ENCODE peak calls at places on chromosomes 2 and 18, in four cellular contexts. Q, Z, N and U are unnamed samples.

GRCh38 chr18:59220784-59221765 is 1.1 kb downstream of the GRP start:
- DNase-seq in Q (no peak), Z (no peak), N (no peak), U (no peak)

GRCh38 chr2:183164111-183165015 is 40.1 kb downstream of the NUP35 start:
- DNase-seq in Q (no peak), Z (no peak), N (no peak), U (no peak)

GRCh38 chr2:189641565-189641964 is 19.7 kb upstream of the ASNSD1 start:
- DNase-seq in Q (no peak), Z (no peak), N (no peak), U (no peak)

GRCh38 chr2:25454824-25455611 is 113.3 kb upstream of the DNMT3A start:
- DNase-seq in Q (no peak), Z (no peak), N (peak), U (no peak)

GRCh38 chr2:168649105-168649504 is 153.3 kb upstream of the NOSTRIN start:
- DNase-seq in Q (no peak), Z (no peak), N (no peak), U (no peak)

GRCh38 chr2:239951117-239951734 is 73.9 kb downstream of the NDUFA10 start:
- DNase-seq in Q (no peak), Z (no peak), N (no peak), U (no peak)

GRCh38 chr2:165876712-165877111 is 76.9 kb downstream of the TTC21B start:
- DNase-seq in Q (no peak), Z (no peak), N (no peak), U (no peak)

GRCh38 chr2:161090401-161090800 is 69.8 kb upstream of the TANK start:
- DNase-seq in Q (peak), Z (peak), N (no peak), U (peak)

GRCh38 chr2:194363295-194363694 is 1293.7 kb upstream of the SLC39A10 start:
- DNase-seq in Q (no peak), Z (no peak), N (no peak), U (no peak)

GRCh38 chr2:118667366-118667765 is 180.1 kb downstream of the EN1 start:
- DNase-seq in Q (no peak), Z (no peak), N (no peak), U (no peak)

GRCh38 chr18:52237551-52237950 is 102.4 kb upstream of the DCC start:
- DNase-seq in Q (no peak), Z (no peak), N (no peak), U (no peak)

GRCh38 chr2:191666733-191667132 is 11.2 kb upstream of the NABP1 start:
- DNase-seq in Q (no peak), Z (no peak), N (no peak), U (peak)

GRCh38 chr2:10778724-10779115 is 33.9 kb downstream of the PDIA6 start:
- DNase-seq in Q (no peak), Z (no peak), N (no peak), U (no peak)

GRCh38 chr2:204436267-204436666 is 109.0 kb upstream of the PARD3B start:
- DNase-seq in Q (no peak), Z (no peak), N (no peak), U (no peak)

GRCh38 chr2:234300393-234300792 is 196.5 kb downstream of the ARL4C start:
- DNase-seq in Q (no peak), Z (no peak), N (no peak), U (no peak)

GRCh38 chr2:72993147-72993546 is 75.8 kb downstream of the EMX1 start:
- DNase-seq in Q (peak), Z (peak), N (peak), U (no peak)

GRCh38 chr2:45342-46130 is 769 bp downstream of the FAM110C start:
- DNase-seq in Q (no peak), Z (no peak), N (peak), U (no peak)

GRCh38 chr2:120544522-120544921 is 191.1 kb upstream of the GLI2 start:
- DNase-seq in Q (no peak), Z (no peak), N (no peak), U (no peak)

GRCh38 chr2:68784191-68784590 is 49.6 kb downstream of the ARHGAP25 start:
- DNase-seq in Q (no peak), Z (no peak), N (no peak), U (no peak)

GRCh38 chr2:239855863-239856587 is 169.1 kb downstream of the NDUFA10 start:
- DNase-seq in Q (no peak), Z (no peak), N (no peak), U (no peak)

GRCh38 chr2:113858764-113859163 is 31.1 kb upstream of the ACTR3 start:
- DNase-seq in Q (no peak), Z (no peak), N (peak), U (no peak)

GRCh38 chr2:172745636-172746035 is 10.0 kb downstream of the RAPGEF4 start:
- DNase-seq in Q (no peak), Z (no peak), N (no peak), U (no peak)

GRCh38 chr2:74511104-74511989 is 2.9 kb upstream of the TLX2 start:
- DNase-seq in Q (no peak), Z (no peak), N (no peak), U (no peak)

GRCh38 chr2:38517284-38517683 is 85.4 kb downstream of the HNRNPLL start:
- DNase-seq in Q (no peak), Z (no peak), N (no peak), U (no peak)

GRCh38 chr2:105919191-105919811 is 174.6 kb downstream of the NCK2 start:
- DNase-seq in Q (no peak), Z (no peak), N (peak), U (no peak)

GRCh38 chr2:240219208-240219890 is 78.9 kb upstream of the OTOS start:
- DNase-seq in Q (no peak), Z (peak), N (no peak), U (no peak)

GRCh38 chr2:20189299-20189931 is 35.5 kb downstream of the SDC1 start:
- DNase-seq in Q (no peak), Z (no peak), N (no peak), U (no peak)

GRCh38 chr2:134097740-134098139 is 156.1 kb upstream of the MGAT5 start:
- DNase-seq in Q (no peak), Z (no peak), N (no peak), U (no peak)

GRCh38 chr2:105406221-105406620 is 7.4 kb upstream of the FHL2 start:
- DNase-seq in Q (no peak), Z (no peak), N (no peak), U (no peak)

GRCh38 chr18:74731097-74731496 is 133.4 kb downstream of the ZNF407 start:
- DNase-seq in Q (no peak), Z (no peak), N (no peak), U (no peak)

GRCh38 chr2:157661776-157662175 is 33.1 kb upstream of the ACVR1C start:
- DNase-seq in Q (no peak), Z (no peak), N (no peak), U (no peak)

GRCh38 chr2:191231995-191232394 is 13.2 kb upstream of the MYO1B start:
- DNase-seq in Q (no peak), Z (no peak), N (peak), U (no peak)

GRCh38 chr2:138922973-138923563 is 142.9 kb upstream of the NXPH2 start:
- DNase-seq in Q (no peak), Z (no peak), N (peak), U (no peak)

GRCh38 chr2:46389417-46389916 is 89.9 kb upstream of the TMEM247 start:
- DNase-seq in Q (no peak), Z (no peak), N (no peak), U (no peak)

GRCh38 chr18:12476955-12477354 is 69.2 kb downstream of the PRELID3A start:
- DNase-seq in Q (peak), Z (no peak), N (no peak), U (no peak)

GRCh38 chr2:758073-758820 is 81.0 kb upstream of the TMEM18 start:
- DNase-seq in Q (no peak), Z (no peak), N (no peak), U (no peak)

GRCh38 chr2:197269173-197269572 is 41.4 kb downstream of the ANKRD44 start:
- DNase-seq in Q (no peak), Z (no peak), N (no peak), U (no peak)

GRCh38 chr2:196181484-196181883 is 10.1 kb upstream of the STK17B start:
- DNase-seq in Q (no peak), Z (no peak), N (no peak), U (no peak)

GRCh38 chr2:225841314-225841713 is 441.8 kb downstream of the NYAP2 start:
- DNase-seq in Q (no peak), Z (no peak), N (no peak), U (no peak)

GRCh38 chr2:235008584-235009044 is 56.8 kb downstream of the SH3BP4 start:
- DNase-seq in Q (no peak), Z (no peak), N (peak), U (no peak)

GRCh38 chr2:28594029-28594368 is 98.1 kb downstream of the PLB1 start:
- DNase-seq in Q (no peak), Z (no peak), N (no peak), U (no peak)
- H3K4me3 ChIP-seq in Q (no peak), Z (peak), N (no peak), U (no peak)

DNA sequence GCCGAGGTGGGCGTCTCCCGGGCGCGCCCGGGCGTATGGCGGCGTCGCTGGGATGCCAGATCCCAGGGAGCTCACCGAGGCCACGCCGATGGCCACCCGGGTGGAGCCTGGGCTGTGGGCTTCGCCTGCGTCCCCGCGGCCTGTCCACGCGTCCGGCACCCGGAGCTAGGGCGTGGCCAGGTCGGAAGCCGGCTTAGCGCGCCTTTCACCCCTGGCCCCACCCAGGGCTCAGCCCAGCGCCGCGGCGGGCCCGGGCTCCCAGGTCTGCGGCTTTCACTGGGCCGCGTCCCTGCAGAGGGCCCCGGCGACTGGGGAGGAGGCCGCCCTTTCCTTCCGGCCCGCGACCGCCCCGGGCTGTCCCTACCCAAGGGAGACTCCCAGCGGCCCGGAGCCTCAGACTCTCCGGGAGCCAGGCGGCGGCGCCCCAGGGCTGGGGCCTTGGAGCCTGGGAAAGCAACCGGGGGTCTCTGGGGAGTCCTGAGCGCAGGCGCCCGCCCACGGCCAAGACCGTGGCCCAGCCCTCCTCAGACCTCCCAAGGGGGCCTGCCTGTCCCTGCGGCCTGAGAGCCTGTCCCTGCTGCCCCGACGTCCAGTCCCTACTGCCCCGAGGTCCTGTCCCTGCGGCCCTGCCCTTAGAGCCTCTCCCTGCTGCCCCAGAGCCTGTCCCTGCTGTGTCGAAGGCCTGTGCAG is 36.3 kb upstream of the ITM2C start:
- DNase-seq in Q (no peak), Z (no peak), N (no peak), U (no peak)
- H3K4me3 ChIP-seq in Q (no peak), Z (peak), N (no peak), U (peak)

GRCh38 chr2:176115883-176116813 is at the start of gene HOXD10:
- DNase-seq in Q (no peak), Z (no peak), N (no peak), U (no peak)
- H3K4me3 ChIP-seq in Q (no peak), Z (no peak), N (no peak), U (no peak)

GRCh38 chr18:78507217-78507616 is 472.4 kb upstream of the SALL3 start:
- DNase-seq in Q (no peak), Z (no peak), N (no peak), U (no peak)
- H3K4me3 ChIP-seq in Q (no peak), Z (no peak), N (no peak), U (no peak)

GRCh38 chr2:28430377-28430765 is 37.7 kb downstream of the FOSL2 start:
- DNase-seq in Q (no peak), Z (no peak), N (no peak), U (no peak)

GRCh38 chr2:28430790-28431418 is 38.2 kb downstream of the FOSL2 start:
- DNase-seq in Q (no peak), Z (no peak), N (no peak), U (no peak)

GRCh38 chr2:28433215-28433614 is 40.6 kb downstream of the FOSL2 start:
- DNase-seq in Q (no peak), Z (no peak), N (no peak), U (no peak)

GRCh38 chr2:28432362-28432761 is 39.7 kb downstream of the FOSL2 start:
- DNase-seq in Q (no peak), Z (no peak), N (no peak), U (no peak)

DNA sequence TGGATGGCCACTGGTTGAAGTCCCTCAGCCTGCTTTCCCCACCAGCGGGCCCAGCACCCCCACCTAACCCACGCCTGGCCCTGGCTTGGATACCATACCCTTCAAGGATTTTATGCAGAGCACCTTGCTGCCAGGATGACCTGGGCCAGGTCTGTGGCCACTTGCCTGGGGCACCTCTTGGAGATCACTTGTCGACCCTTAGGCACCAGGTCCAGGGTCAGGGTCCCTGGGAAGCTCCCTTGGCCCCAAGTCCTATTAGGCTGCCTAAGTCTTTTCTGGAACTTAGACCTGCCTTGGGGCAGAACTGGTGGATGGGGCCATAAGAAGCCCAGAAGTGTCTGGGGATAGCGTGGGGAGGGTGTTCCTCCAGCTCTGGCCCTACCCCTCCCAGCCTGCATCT is 39.1 kb downstream of the FOSL2 start:
- DNase-seq in Q (no peak), Z (no peak), N (no peak), U (no peak)
- H3K4me3 ChIP-seq in Q (no peak), Z (no peak), N (no peak), U (no peak)

DNA sequence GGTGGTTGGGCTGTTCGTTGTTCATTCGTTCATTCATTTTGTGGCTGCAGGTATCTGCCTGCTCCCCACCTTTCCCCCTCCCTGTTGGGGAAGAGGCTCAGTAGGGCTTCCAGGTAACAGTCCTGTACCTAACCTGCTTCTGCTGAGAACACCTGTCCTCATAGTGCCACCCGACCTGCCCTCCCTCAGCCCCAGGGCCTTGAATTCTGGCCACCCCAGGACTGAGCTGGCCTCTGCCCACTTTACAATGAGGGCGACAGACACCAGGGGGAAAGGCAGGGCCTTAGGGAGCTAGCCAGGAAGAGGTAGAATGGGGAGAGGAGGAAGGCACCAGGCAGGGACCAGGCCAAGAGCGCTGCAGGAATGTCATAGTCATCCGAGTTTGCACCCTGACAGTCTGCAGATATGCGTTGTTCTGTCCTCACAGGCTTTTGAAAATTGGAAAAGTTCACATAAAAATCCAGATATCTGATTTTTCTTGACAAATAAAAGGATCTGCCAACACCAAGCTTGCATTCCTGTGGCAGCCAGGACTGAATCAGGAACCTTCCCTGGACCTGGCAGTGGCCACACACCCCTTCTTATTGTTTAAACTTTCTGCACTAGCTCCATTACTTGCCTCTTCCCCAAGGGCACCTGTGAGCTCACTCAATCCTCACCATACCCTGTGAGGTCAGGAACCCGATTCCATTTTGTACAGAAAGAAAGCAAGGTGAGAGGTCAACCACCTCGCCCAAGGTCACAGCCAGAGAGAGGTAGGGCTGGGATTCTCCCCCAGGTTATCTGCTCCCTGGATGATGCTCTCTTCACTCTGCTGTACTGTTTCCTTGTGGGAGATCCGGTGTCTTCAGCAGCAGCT is 35.3 kb upstream of the MRPL33 start:
- DNase-seq in Q (no peak), Z (no peak), N (no peak), U (no peak)
- H3K4me3 ChIP-seq in Q (no peak), Z (peak), N (no peak), U (no peak)

GRCh38 chr2:174591740-174592139 is 5.9 kb downstream of the WIPF1 start:
- DNase-seq in Q (no peak), Z (no peak), N (no peak), U (no peak)

GRCh38 chr2:174593041-174593440 is 4.6 kb downstream of the WIPF1 start:
- DNase-seq in Q (no peak), Z (no peak), N (no peak), U (no peak)

GRCh38 chr2:174589334-174589733 is 8.3 kb downstream of the WIPF1 start:
- DNase-seq in Q (no peak), Z (no peak), N (no peak), U (no peak)

GRCh38 chr2:174590346-174590745 is 7.3 kb downstream of the WIPF1 start:
- DNase-seq in Q (no peak), Z (no peak), N (no peak), U (no peak)

DNA sequence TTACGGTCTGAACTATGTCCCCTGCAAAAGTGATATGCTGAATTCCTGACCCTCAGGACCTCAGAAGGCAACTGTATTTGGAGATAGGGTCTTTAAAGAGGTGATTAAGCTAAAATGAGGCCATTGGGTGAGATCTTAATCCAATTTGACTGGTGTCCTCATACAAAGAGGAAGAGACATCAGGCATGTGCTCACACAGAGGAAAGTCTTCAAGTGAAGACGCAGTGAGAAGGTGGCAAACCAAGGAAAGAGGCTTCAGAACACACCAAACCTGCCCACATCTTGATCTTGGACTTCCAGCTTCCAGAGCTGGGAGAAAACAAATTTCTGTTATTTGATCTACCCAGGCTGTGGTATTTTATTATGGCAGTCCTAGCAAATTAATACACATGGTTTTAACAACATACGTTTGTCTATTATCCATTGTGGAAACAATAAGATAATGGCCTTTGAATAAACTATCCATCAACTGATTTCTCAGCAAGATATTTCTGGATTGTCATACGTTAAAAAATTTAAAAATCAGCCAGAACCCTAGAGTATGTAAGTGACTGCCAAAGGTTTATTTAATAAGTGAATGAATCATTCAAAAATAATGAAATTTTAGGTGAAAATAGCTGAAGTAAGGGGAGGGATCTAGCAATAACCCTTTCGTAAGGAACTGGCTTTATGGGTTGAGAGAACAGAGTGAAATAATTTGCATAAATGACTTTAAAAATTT is 6.5 kb downstream of the WIPF1 start:
- DNase-seq in Q (no peak), Z (no peak), N (no peak), U (no peak)
- H3K4me3 ChIP-seq in Q (no peak), Z (peak), N (no peak), U (no peak)